ENCODE peak calls at places on chromosome 15, in five cellular contexts. A is testis, I is choroid plexus epithelial cell, V is heart left ventricle, R is left ventricle myocardium inferior. T is an unnamed sample.

GRCh38 chr15:73897441-73898261 is 24.3 kb downstream of the TBC1D21 start:
- DNase-seq in R (peak), A (peak), V (peak), I (peak), T (peak)

GRCh38 chr15:85494035-85494793 is 113.8 kb downstream of the AKAP13 start:
- DNase-seq in V (no peak), A (no peak), I (peak), R (no peak), T (no peak)

GRCh38 chr15:81256916-81257315 is 60.2 kb downstream of the IL16 start:
- DNase-seq in V (no peak), R (no peak), I (peak), A (no peak), T (no peak)

GRCh38 chr15:66171891-66172290 is 81.7 kb downstream of the MEGF11 start:
- DNase-seq in A (no peak), V (no peak), I (no peak), R (no peak), T (no peak)

GRCh38 chr15:99755692-99756409 is 22.6 kb upstream of the LYSMD4 start:
- DNase-seq in A (peak), R (no peak), V (peak), I (peak), T (peak)

GRCh38 chr15:59178151-59178705 is 28.4 kb upstream of the LDHAL6B start:
- DNase-seq in R (no peak), A (no peak), V (no peak), I (no peak), T (no peak)

GRCh38 chr15:89486726-89487050 is 9.7 kb downstream of the RHCG start:
- DNase-seq in A (peak), I (no peak), R (no peak), V (no peak), T (peak)

GRCh38 chr15:80890341-80890972 is 99.2 kb downstream of the MESD start:
- DNase-seq in V (no peak), R (no peak), A (no peak), I (peak), T (no peak)

GRCh38 chr15:72983812-72984211 is 68.5 kb upstream of the NEO1 start:
- DNase-seq in I (no peak), R (no peak), V (no peak), A (no peak), T (no peak)

GRCh38 chr15:88441076-88441730 is 26.0 kb downstream of the MRPL46 start:
- DNase-seq in R (no peak), I (no peak), A (no peak), V (no peak), T (no peak)

GRCh38 chr15:31893770-31894169 is 136.5 kb upstream of the CHRNA7 start:
- DNase-seq in A (no peak), R (no peak), V (no peak), I (no peak), T (no peak)

GRCh38 chr15:70023064-70023768 is 74.5 kb downstream of the TLE3 start:
- DNase-seq in R (no peak), A (no peak), V (no peak), I (peak), T (peak)

GRCh38 chr15:73678498-73678897 is 5.7 kb upstream of the CD276 start:
- DNase-seq in A (no peak), I (no peak), V (no peak), R (no peak), T (no peak)

GRCh38 chr15:73601449-73602425 is 31.5 kb downstream of the NPTN start:
- DNase-seq in A (peak), V (peak), R (peak), I (peak), T (no peak)

GRCh38 chr15:61079529-61079928 is 149.6 kb downstream of the RORA start:
- DNase-seq in R (no peak), A (no peak), I (no peak), V (no peak), T (no peak)

GRCh38 chr15:56160966-56161365 is 82.7 kb downstream of the RFX7 start:
- DNase-seq in V (no peak), I (peak), R (no peak), A (no peak), T (no peak)

GRCh38 chr15:53976844-53977392 is 1.3 kb upstream of the UNC13C start:
- DNase-seq in V (no peak), R (no peak), I (no peak), A (peak), T (no peak)

GRCh38 chr15:52112203-52112750 is 298 bp downstream of the BCL2L10 start:
- DNase-seq in R (no peak), A (peak), V (no peak), I (no peak), T (peak)

GRCh38 chr15:68391084-68391483 is 40.9 kb downstream of the ITGA11 start:
- DNase-seq in R (no peak), A (no peak), I (no peak), V (no peak), T (no peak)

GRCh38 chr15:101126618-101127502 is 125.0 kb downstream of the CHSY1 start:
- DNase-seq in R (no peak), A (no peak), V (no peak), I (peak), T (no peak)

GRCh38 chr15:87269566-87269965 is 987.0 kb downstream of the NTRK3 start:
- DNase-seq in I (peak), A (no peak), R (no peak), V (no peak), T (no peak)

GRCh38 chr15:29676961-29677402 is 145.3 kb downstream of the TJP1 start:
- DNase-seq in V (no peak), I (peak), A (peak), R (no peak), T (no peak)

GRCh38 chr15:68781766-68782588 is 38.7 kb downstream of the ANP32A start:
- DNase-seq in I (no peak), A (peak), V (peak), R (peak), T (peak)

GRCh38 chr15:25933456-25934158 is 70.5 kb upstream of the ATP10A start:
- DNase-seq in A (peak), V (peak), R (peak), I (peak), T (peak)

GRCh38 chr15:48533982-48534381 is 111.5 kb downstream of the FBN1 start:
- DNase-seq in I (peak), R (no peak), V (no peak), A (no peak), T (no peak)

GRCh38 chr15:79816565-79816964 is 80.2 kb downstream of the MTHFS start:
- DNase-seq in R (no peak), I (no peak), A (no peak), V (no peak), T (no peak)

GRCh38 chr15:51982013-51982769 is 10.6 kb upstream of the LEO1 start:
- DNase-seq in A (no peak), V (peak), R (no peak), I (peak), T (no peak)

GRCh38 chr15:31360843-31361763 is 34.5 kb downstream of the KLF13 start:
- DNase-seq in R (peak), A (peak), V (no peak), I (no peak), T (peak)

GRCh38 chr15:31333119-31333518 is 6.5 kb downstream of the KLF13 start:
- DNase-seq in R (no peak), I (no peak), A (no peak), V (no peak), T (peak)

GRCh38 chr15:101410612-101411011 is 78.9 kb downstream of the PCSK6 start:
- DNase-seq in A (no peak), V (no peak), R (peak), I (no peak), T (no peak)

GRCh38 chr15:35427091-35427490 is 118.9 kb downstream of the DPH6 start:
- DNase-seq in R (no peak), A (no peak), I (peak), V (no peak), T (no peak)

GRCh38 chr15:90956551-90957104 is 1.9 kb downstream of the RCCD1 start:
- DNase-seq in A (peak), V (peak), R (peak), I (peak), T (peak)

GRCh38 chr15:84864429-84864795 is 20.1 kb upstream of the SLC28A1 start:
- DNase-seq in I (no peak), R (no peak), V (peak), A (no peak), T (no peak)

GRCh38 chr15:90046846-90047481 is 45.8 kb downstream of the ZNF710 start:
- DNase-seq in A (no peak), R (no peak), V (peak), I (no peak), T (peak)

GRCh38 chr15:49718234-49718633 is 97.4 kb downstream of the DTWD1 start:
- DNase-seq in R (no peak), A (no peak), V (no peak), I (peak), T (no peak)

GRCh38 chr15:70437882-70438331 is 325.5 kb downstream of the UACA start:
- DNase-seq in V (no peak), I (no peak), A (no peak), R (no peak), T (no peak)

GRCh38 chr15:63198752-63199250 is 9.4 kb downstream of the RAB8B start:
- DNase-seq in V (no peak), A (no peak), I (peak), R (no peak), T (no peak)

GRCh38 chr15:90191795-90192494 is 9.2 kb upstream of the SEMA4B start:
- DNase-seq in V (peak), A (peak), I (peak), R (peak), T (peak)

GRCh38 chr15:60523056-60523455 is 44.1 kb upstream of the ICE2 start:
- DNase-seq in I (peak), V (no peak), R (no peak), A (no peak), T (no peak)

GRCh38 chr15:85137507-85138175 is 156.0 kb downstream of the PDE8A start:
- DNase-seq in R (no peak), I (no peak), V (no peak), A (no peak), T (no peak)

DNA sequence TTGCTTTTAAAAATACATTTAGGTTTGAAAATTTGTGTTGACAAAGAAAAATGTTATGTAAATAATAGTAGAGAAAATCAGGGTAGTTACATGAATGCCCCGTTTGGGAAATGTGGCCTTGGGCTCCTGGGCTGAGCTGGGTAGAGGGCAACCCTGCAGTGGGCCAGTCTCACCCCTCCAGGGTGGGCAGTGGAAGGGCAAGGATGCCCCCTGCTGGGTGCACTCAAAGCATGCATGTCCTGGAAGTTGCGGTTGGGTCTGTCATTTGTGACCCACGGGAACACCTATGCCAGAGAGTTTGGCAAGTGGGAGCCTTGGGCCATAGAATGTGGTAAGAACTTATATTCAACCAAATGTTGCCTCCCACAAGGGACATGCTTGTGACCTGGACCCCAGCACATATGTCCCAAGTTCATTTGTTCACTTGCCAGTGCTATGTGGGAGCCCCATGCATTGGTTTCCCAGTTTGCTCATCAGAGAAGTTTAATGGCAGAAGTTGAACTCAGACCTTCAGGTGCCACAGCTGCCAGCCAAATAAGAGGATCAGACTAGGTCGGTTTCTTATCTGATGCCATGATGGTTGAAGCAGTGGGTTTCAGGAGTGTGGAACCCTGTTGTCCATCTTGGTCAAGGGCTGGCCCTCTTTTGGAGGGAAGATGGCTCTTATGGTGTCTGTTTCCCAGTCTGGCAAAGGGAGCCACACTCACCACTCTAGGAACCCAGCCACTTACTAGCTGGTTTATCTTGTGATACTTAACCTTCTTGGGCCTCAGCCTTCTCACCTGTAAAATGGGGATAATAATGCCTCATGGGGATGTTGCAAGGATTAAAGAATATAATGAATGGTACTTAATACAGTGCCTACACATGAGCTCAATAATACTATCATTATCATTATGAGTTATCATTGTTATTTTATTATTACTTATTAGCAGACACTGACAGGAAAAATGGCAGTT is 2.5 kb upstream of the PLCB2 start:
- DNase-seq in R (peak), I (no peak), A (peak), V (peak), T (peak)
- TF ChIP-seq CTCF in R (peak), I (peak), A (peak), V (peak), T (peak)

DNA sequence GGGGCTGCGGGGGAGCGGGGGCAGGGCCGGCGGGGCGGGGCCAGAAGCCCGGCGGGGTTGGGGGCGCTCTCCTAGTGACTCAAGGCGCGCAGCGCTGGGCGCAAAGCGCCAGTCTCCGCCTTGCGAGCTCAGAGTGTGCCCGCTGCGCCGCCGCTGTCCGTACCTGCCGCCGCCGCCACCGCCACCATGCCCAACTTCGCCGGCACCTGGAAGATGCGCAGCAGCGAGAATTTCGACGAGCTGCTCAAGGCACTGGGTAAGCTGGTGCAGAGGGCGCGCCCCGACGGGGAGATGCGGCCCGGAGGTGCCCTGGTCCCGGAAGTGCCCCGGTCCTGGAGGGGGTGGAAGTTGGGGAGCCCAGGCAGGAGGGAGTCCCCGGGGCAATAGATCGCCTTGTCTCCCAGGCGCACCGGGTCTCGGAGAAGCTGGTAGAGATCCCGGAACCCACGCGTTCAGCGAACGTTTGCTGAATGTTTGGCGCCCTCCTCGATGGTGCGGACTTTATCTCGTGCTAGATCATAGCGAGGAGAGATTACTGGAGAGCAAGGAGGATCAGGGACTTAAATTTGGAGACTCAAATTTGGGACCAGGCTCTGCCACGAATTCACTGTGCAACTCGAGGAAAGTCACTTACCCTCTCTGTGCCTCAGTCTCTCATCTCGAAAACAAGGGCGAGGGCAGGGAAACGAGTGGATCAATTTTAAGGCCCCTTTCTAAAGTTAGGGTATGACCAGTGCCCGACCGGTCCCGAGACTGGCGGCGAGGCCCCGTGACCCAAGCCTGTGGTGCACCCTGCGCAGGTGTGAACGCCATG is at the start of gene CRABP1:
- DNase-seq in A (no peak), I (no peak), V (no peak), R (no peak), T (no peak)
- H3K4me3 ChIP-seq in A (peak), I (no peak), V (peak), R (peak), T (no peak)

DNA sequence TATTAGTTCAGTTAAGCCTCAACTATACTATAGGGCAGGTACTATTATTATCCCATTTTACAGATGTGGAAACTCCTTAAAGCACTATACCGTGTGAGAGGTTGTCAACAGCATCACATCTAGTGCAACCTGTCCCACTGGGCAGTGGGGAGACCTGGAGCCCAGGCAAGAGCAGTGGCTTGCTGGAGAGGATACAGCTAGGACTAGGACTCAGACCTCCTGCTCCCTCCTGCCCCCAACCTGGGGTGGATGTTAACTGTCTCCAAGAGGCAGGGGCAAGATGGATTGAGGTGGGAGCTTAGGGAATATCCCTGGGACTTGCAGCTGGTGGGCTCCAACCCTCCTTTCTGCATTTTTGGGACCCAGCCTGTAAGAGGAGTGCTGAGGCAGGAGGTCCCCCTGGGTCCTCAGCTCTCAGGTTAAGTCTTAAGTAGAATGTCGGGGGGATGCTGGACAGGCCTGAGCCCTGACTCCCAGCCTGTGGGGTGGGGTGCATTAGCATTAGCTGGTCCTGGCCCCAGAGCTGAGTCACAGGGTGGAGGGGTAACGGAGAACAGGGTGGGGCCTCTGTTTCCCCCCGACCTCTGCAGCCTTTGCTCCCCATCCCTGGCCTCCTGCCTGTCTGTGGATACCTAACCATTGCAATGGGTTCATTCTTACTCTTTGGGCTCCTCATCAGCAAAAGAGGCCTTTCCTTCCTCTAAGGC is 6.6 kb downstream of the SNX33 start:
- DNase-seq in A (no peak), R (no peak), V (no peak), I (no peak), T (no peak)
- TF ChIP-seq CTCF in A (no peak), R (no peak), V (no peak), I (no peak), T (no peak)

DNA sequence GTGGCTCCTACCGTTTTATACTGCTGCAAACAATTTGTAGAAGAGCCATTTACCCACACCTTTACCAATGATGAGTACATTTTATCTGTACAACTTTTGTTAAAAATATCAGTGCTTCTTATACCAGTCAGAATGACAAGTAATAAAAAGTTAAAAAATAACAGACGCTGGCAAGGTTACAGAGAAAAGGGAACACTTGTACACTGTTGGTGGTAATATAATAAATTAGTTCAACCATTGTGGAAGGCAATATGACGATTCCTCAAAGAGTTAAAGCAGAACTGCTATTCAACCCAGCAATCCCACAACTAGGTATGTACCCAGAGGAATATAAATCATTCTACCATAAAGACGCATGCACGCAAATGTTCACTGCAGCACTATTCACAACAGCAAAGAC is 51.9 kb downstream of the ARRDC4 start:
- DNase-seq in I (no peak), V (no peak), R (no peak), A (no peak), T (no peak)
- H3K4me3 ChIP-seq in I (no peak), V (no peak), R (no peak), A (no peak), T (no peak)

GRCh38 chr15:67384761-67385160 is 130.2 kb downstream of the IQCH start:
- DNase-seq in R (no peak), I (no peak), A (no peak), V (no peak), T (no peak)

GRCh38 chr15:67382723-67383122 is 128.1 kb downstream of the IQCH start:
- DNase-seq in R (no peak), A (no peak), V (no peak), I (no peak), T (no peak)

GRCh38 chr15:67385971-67386370 is 131.4 kb downstream of the IQCH start:
- DNase-seq in I (peak), A (no peak), R (no peak), V (no peak), T (no peak)

GRCh38 chr15:67381416-67382045 is 126.9 kb downstream of the IQCH start:
- DNase-seq in V (no peak), I (no peak), A (no peak), R (no peak), T (no peak)

DNA sequence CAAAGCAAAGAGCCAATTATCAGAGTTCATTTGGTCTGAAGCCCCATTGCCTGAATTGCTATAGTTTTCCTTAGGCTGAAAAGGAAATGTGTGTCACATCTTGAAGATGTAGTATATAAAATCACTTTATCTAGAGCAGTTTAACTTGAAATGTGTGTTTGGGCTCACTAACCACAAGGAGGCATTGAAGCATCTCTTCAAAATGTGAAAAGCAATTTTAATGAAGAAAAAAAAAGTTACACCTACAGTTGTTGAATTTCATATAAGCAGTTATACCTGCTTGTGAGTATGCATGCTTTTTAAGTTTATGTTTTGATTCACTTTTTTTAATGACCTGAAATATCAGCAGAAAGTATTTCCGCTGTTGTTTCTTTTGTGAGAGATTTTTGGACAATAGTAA is 129.3 kb downstream of the IQCH start:
- DNase-seq in I (peak), R (no peak), A (no peak), V (no peak), T (no peak)
- TF ChIP-seq CTCF in I (no peak), R (no peak), A (no peak), V (no peak), T (no peak)

GRCh38 chr15:40843885-40844542 is at the start of gene SPINT1:
- DNase-seq in R (no peak), V (no peak), I (no peak), A (peak), T (peak)
- H3K4me3 ChIP-seq in R (peak), V (peak), I (peak), A (peak), T (peak)

GRCh38 chr15:33675246-33675645 is 293.1 kb upstream of the CHRM5 start:
- DNase-seq in V (no peak), I (peak), A (peak), R (no peak), T (no peak)
- TF ChIP-seq CTCF in V (peak), I (peak), A (no peak), R (peak), T (peak)

GRCh38 chr15:39501366-39501765 is 79.5 kb upstream of the THBS1 start:
- DNase-seq in R (no peak), I (peak), V (no peak), A (no peak), T (no peak)
- H3K4me3 ChIP-seq in R (no peak), I (no peak), V (no peak), A (no peak), T (no peak)